ENCODE peak calls at places on chromosomes 3 and 15, in six cellular contexts. D is endothelial cell of umbilical vein, Q is GM12878, X is H1, A is HCT116, R is HepG2. Z is an unnamed sample. For H3K4me1, the result is how much of the 10 kb centered on the place peaks cover.

GRCh38 chr3:105823149-105823866 is 45.5 kb downstream of the CBLB start:
- DNase-seq in A (peak), X (no peak), Q (no peak), D (peak), R (peak), Z (no peak)

GRCh38 chr3:8371085-8371551 is 130.5 kb upstream of the LMCD1 start:
- DNase-seq in D (no peak), X (no peak), A (no peak), Q (no peak), R (no peak), Z (no peak)

GRCh38 chr3:52356126-52356525 is 40.0 kb downstream of the DNAH1 start:
- DNase-seq in A (no peak), X (no peak), D (no peak), Q (no peak), R (no peak), Z (no peak)

GRCh38 chr3:9690451-9691450 is 12.9 kb upstream of the CPNE9 start:
- DNase-seq in X (no peak), D (no peak), R (no peak), A (no peak), Q (peak), Z (no peak)

GRCh38 chr3:14238936-14239335 is 60.3 kb downstream of the LSM3 start:
- DNase-seq in R (no peak), A (no peak), X (no peak), D (no peak), Q (no peak), Z (no peak)

GRCh38 chr3:151011427-151011826 is 38.9 kb upstream of the CLRN1 start:
- DNase-seq in Q (no peak), A (no peak), R (no peak), D (peak), X (no peak), Z (no peak)

GRCh38 chr3:72903004-72903403 is 15.2 kb downstream of the GXYLT2 start:
- DNase-seq in X (no peak), A (no peak), Q (no peak), D (no peak), R (peak), Z (no peak)

GRCh38 chr3:172751188-172751571 is 654 bp downstream of the ECT2 start:
- DNase-seq in D (peak), Q (no peak), A (no peak), R (no peak), X (no peak), Z (no peak)

GRCh38 chr15:89556413-89557262 is 18.6 kb upstream of the TICRR start:
- DNase-seq in X (peak), Q (no peak), D (peak), R (peak), A (peak), Z (peak)

GRCh38 chr3:52086939-52087675 is 30.7 kb upstream of the DUSP7 start:
- DNase-seq in D (peak), A (no peak), X (no peak), Q (no peak), R (no peak), Z (no peak)

GRCh38 chr15:80991446-80991845 is 1.8 kb upstream of the MESD start:
- DNase-seq in X (no peak), Q (no peak), D (no peak), A (no peak), R (no peak), Z (no peak)

GRCh38 chr15:50800715-50801114 is 35.2 kb upstream of the SPPL2A start:
- DNase-seq in X (no peak), A (no peak), R (no peak), Q (no peak), D (no peak), Z (no peak)

GRCh38 chr3:9316881-9317341 is 45.9 kb upstream of the THUMPD3 start:
- DNase-seq in R (no peak), Q (no peak), A (no peak), D (peak), X (no peak), Z (peak)

GRCh38 chr3:101185341-101185740 is 135.0 kb downstream of the IMPG2 start:
- DNase-seq in D (no peak), A (no peak), Q (no peak), R (no peak), X (no peak), Z (no peak)

GRCh38 chr15:63497642-63498100 is 6.7 kb upstream of the USP3 start:
- DNase-seq in D (no peak), A (no peak), Q (no peak), R (no peak), X (no peak), Z (no peak)

GRCh38 chr3:156674911-156675743 is 737 bp downstream of the TIPARP start:
- DNase-seq in X (no peak), R (no peak), Q (no peak), A (no peak), D (peak), Z (peak)
- TF ChIP-seq EZH2 in X (no peak), R (no peak), Q (no peak), A (no peak), D (no peak), Z (no peak)

GRCh38 chr3:114707225-114707860 is 413.5 kb downstream of the TIGIT start:
- DNase-seq in Q (no peak), X (no peak), D (no peak), R (peak), A (peak), Z (no peak)
- H3K4me1 ChIP-seq in Q (under half), X (under half), D (under half), R (under half), A (half or more), Z (under half)

GRCh38 chr3:66466606-66467270 is 34.1 kb downstream of the LRIG1 start:
- DNase-seq in D (no peak), Q (no peak), A (no peak), X (no peak), R (no peak), Z (no peak)

GRCh38 chr3:66470285-66470684 is 30.5 kb downstream of the LRIG1 start:
- DNase-seq in X (no peak), R (no peak), A (no peak), Q (no peak), D (no peak), Z (no peak)

GRCh38 chr3:66469220-66469640 is 31.6 kb downstream of the LRIG1 start:
- DNase-seq in X (no peak), Q (peak), R (no peak), A (no peak), D (no peak), Z (no peak)

GRCh38 chr3:66465587-66465986 is 35.2 kb downstream of the LRIG1 start:
- DNase-seq in X (no peak), Q (no peak), R (no peak), D (no peak), A (no peak), Z (no peak)

DNA sequence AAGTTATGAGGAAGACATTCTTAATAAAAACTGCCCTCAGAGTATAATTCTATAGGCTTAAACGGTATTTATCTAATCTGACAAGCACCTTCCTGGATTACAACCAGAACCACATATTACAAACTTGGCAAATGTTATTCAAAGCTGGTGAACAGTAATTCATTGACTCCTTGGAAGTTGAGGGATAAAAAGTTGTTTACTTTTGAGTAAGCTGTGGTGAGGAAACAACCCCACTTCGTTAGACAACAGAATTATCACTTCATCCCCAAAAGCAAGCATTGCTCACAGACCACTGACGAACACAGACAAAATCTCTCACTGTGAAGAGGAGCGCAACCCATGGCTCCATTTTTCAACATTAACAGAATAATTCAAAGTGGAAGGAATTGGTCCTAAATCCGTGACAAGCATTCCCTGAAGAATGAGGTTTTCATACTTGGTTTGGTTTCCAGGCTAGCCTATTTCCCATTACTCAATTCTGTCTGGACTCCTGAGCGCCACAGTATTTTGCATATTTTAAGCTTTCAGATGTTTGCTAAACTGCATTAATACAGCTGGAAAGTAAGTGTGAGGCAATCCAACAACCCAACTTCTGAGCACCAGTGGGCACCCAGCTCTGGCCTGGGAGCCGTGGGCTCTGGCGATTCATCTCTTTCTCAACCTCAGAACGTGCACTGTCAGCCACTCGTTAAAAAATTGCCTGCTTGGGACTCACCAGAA is 32.6 kb downstream of the LRIG1 start:
- DNase-seq in Q (no peak), A (no peak), D (no peak), X (no peak), R (no peak), Z (no peak)
- TF ChIP-seq POLR2AphosphoS5 in Q (no peak), A (no peak), D (no peak), X (no peak), R (no peak), Z (no peak)

GRCh38 chr15:78339559-78339958 is 594 bp upstream of the CRABP1 start:
- DNase-seq in Q (no peak), X (no peak), D (no peak), A (no peak), R (no peak), Z (peak)

GRCh38 chr15:78340243-78341056 is at the start of gene CRABP1:
- DNase-seq in R (no peak), D (no peak), Q (no peak), A (no peak), X (no peak), Z (peak)

GRCh38 chr15:78338756-78339155 is 1.4 kb upstream of the CRABP1 start:
- DNase-seq in R (no peak), X (no peak), D (no peak), Q (no peak), A (no peak), Z (no peak)

GRCh38 chr15:78343431-78343830 is 3.3 kb downstream of the CRABP1 start:
- DNase-seq in R (no peak), D (no peak), Q (no peak), A (no peak), X (no peak), Z (no peak)

DNA sequence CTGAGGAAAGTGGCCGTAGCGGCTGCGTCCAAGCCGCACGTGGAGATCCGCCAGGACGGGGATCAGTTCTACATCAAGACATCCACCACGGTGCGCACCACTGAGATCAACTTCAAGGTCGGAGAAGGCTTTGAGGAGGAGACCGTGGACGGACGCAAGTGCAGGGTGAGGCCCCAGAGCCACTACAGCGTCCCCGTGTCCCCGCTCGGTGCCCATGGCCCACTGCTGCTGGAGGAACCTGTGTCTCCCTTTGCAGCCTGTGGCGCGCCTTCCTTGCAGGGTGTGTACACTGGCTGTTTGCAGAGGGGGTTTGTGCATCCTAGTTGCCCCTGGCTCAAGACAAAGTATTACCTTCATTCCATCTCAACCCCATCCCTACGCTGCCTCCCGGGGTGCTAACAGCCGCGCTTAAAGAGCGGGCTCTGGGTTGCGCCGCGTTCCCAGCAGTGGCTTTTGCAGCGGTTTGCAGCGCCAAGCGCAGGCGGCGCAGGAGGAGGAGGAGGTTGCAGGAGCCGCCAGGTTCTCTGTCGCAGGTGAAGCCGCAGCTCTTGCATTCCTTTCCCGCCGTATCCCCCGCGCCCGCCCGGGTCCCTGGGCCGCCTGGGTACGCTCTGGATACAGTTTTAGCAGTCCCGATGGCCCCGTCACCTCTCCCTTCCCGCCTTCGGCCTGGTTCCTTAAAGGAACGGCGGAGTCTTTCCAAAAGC is 1.1 kb downstream of the CRABP1 start:
- DNase-seq in X (no peak), D (no peak), Q (no peak), R (no peak), A (no peak), Z (peak)
- TF ChIP-seq EZH2 in X (peak), D (peak), Q (no peak), R (peak), A (no peak), Z (no peak)